ENCODE peak calls at places on chromosomes 16 and 17, in seven cellular contexts. N is anterior cingulate cortex; Q is kidney epithelial cell; T is astrocyte of the spinal cord; U is NCI-H2081; I is amniotic stem cell; W is stimulated activated naive B cell treated with anti-CD40 and anti-IgM and Interleukin-4, amounts not matched to agents 10 μg/mL and 1 μg/mL and 100 μg/mL, for 72 hours. E is an unnamed sample.
A peak's percentile ranks its signal among the peaks of the same experiment; 100 is the strongest.

GRCh38 chr17:64547354-64547753 is 40.6 kb downstream of the CEP95 start:
- DNase-seq in T (no peak), W (no peak), U (no peak), N (no peak), I (no peak), Q (no peak), E (no peak)

GRCh38 chr17:80247561-80247960 is 13.1 kb upstream of the RNF213 start:
- DNase-seq in U (no peak), N (no peak), I (no peak), W (no peak), T (no peak), Q (no peak), E (no peak)

GRCh38 chr17:624341-624860 is 90.2 kb downstream of the VPS53 start:
- DNase-seq in U (no peak), Q (no peak), T (no peak), W (no peak), I (no peak), N (no peak), E (no peak)

GRCh38 chr17:66915204-66915611 is 49.3 kb upstream of the CACNG4 start:
- DNase-seq in T (no peak), W (no peak), U (no peak), N (no peak), I (no peak), Q (no peak), E (peak; percentile 87)

GRCh38 chr16:55294947-55295346 is 29.1 kb upstream of the IRX6 start:
- DNase-seq in N (no peak), I (no peak), T (no peak), Q (peak; percentile 74), U (no peak), W (no peak), E (no peak)

GRCh38 chr17:56717471-56717870 is 116.2 kb downstream of the C17orf67 start:
- DNase-seq in I (no peak), W (no peak), T (no peak), Q (no peak), N (no peak), U (no peak), E (no peak)

GRCh38 chr16:2841606-2842339 is 11.7 kb downstream of the ZG16B start:
- DNase-seq in I (no peak), N (no peak), Q (no peak), T (no peak), W (no peak), U (no peak), E (no peak)

GRCh38 chr17:29784661-29785060 is 145.4 kb downstream of the SSH2 start:
- DNase-seq in I (no peak), W (no peak), T (peak; percentile 23), N (no peak), Q (no peak), U (no peak), E (no peak)

GRCh38 chr17:64682261-64683181 is 20.4 kb upstream of the SMURF2 start:
- DNase-seq in N (no peak), U (no peak), Q (no peak), W (no peak), T (peak; percentile 77), I (no peak), E (no peak)

GRCh38 chr16:4580245-4580644 is 24.1 kb downstream of the C16orf96 start:
- DNase-seq in U (no peak), Q (no peak), T (peak; percentile 7), W (no peak), N (no peak), I (no peak), E (no peak)

GRCh38 chr16:68005786-68006286 is 6.6 kb upstream of the DPEP2 start:
- DNase-seq in N (no peak), T (peak; percentile 19), Q (no peak), W (peak; percentile 31), U (no peak), I (no peak), E (no peak)

GRCh38 chr17:72386619-72387237 is 265.9 kb downstream of the SOX9 start:
- DNase-seq in I (no peak), Q (no peak), W (no peak), U (no peak), N (no peak), T (peak; percentile 32), E (no peak)

GRCh38 chr17:34979650-34980352 is 511 bp upstream of the LIG3 start:
- DNase-seq in Q (no peak), U (no peak), I (peak; percentile 5), N (no peak), T (no peak), W (no peak), E (no peak)

GRCh38 chr16:87297918-87298631 is 19.1 kb downstream of the C16orf95 start:
- DNase-seq in U (no peak), T (peak; percentile 16), W (no peak), Q (no peak), N (no peak), I (no peak), E (no peak)

GRCh38 chr17:7133424-7133823 is 18.8 kb upstream of the ASGR2 start:
- DNase-seq in U (no peak), W (peak; percentile 50), I (no peak), T (no peak), N (no peak), Q (no peak), E (no peak)

GRCh38 chr16:56609463-56609921 is 1.1 kb downstream of the MT2A start:
- DNase-seq in U (no peak), Q (no peak), T (peak; percentile 92), W (peak; percentile 68), I (peak; percentile 47), N (no peak), E (peak; percentile 52)

GRCh38 chr16:75246504-75247205 is 4.8 kb downstream of the BCAR1 start:
- DNase-seq in N (no peak), I (no peak), Q (no peak), W (no peak), T (peak; percentile 79), U (no peak), E (no peak)

GRCh38 chr17:58783380-58783779 is 27.7 kb downstream of the PPM1E start:
- DNase-seq in U (peak; percentile 86), W (no peak), Q (no peak), I (no peak), T (no peak), N (no peak), E (no peak)

GRCh38 chr16:78437352-78437968 is 338.0 kb downstream of the WWOX start:
- DNase-seq in T (peak; percentile 9), I (no peak), W (no peak), N (no peak), U (no peak), Q (no peak), E (peak; percentile 72)

GRCh38 chr16:67613808-67614207 is 31.1 kb upstream of the CARMIL2 start:
- DNase-seq in Q (no peak), W (no peak), I (no peak), U (no peak), N (no peak), T (no peak), E (peak; percentile 7)

GRCh38 chr17:77836557-77837041 is 121.9 kb upstream of the TNRC6C start:
- DNase-seq in W (no peak), U (no peak), T (peak; percentile 53), N (no peak), Q (no peak), I (no peak), E (peak; percentile 48)

GRCh38 chr16:86363057-86363490 is 147.3 kb upstream of the FOXF1 start:
- DNase-seq in W (no peak), T (peak; percentile 91), I (peak; percentile 86), Q (no peak), U (no peak), N (no peak), E (no peak)

GRCh38 chr16:66427871-66428681 is 981 bp downstream of the BEAN1 start:
- DNase-seq in I (no peak), T (no peak), Q (no peak), W (no peak), N (no peak), U (no peak), E (peak; percentile 45)

GRCh38 chr17:72715906-72716572 is 376.4 kb downstream of the SLC39A11 start:
- DNase-seq in U (no peak), T (peak; percentile 98), W (no peak), I (peak; percentile 62), Q (peak; percentile 94), N (no peak), E (peak; percentile 84)

GRCh38 chr17:35449371-35449931 is 885 bp upstream of the SLFN13 start:
- DNase-seq in W (peak; percentile 23), N (no peak), I (no peak), U (no peak), Q (no peak), T (peak; percentile 21), E (no peak)

GRCh38 chr17:34633760-34634159 is 54.4 kb downstream of the TMEM132E start:
- DNase-seq in N (no peak), U (no peak), I (no peak), T (no peak), Q (no peak), W (no peak), E (no peak)

GRCh38 chr17:2137342-2138098 is 82.6 kb downstream of the HIC1 start:
- DNase-seq in U (no peak), I (no peak), T (peak; percentile 79), Q (peak; percentile 32), W (no peak), N (no peak), E (no peak)

GRCh38 chr17:8146381-8147140 is 5.6 kb downstream of the PER1 start:
- DNase-seq in Q (no peak), W (no peak), I (no peak), N (no peak), T (no peak), U (no peak), E (no peak)